ENCODE peak calls at places on chromosomes 11 and 22, in nine cellular contexts. B is dorsolateral prefrontal cortex, Y is ovary, A is brain microvascular endothelial cell, U is A673, R is colonic mucosa, L is sigmoid colon, M is left lung, Q is IMR-90. H is an unnamed sample.

GRCh38 chr11:61460474-61460881 is 30.6 kb downstream of the SDHAF2 start:
- DNase-seq in L (peak; percentile 91), B (peak; percentile 16), R (no peak), Q (no peak), A (no peak), U (no peak), M (no peak), Y (no peak), H (no peak)

GRCh38 chr11:10743354-10744035 is 7.6 kb upstream of the CTR9 start:
- DNase-seq in Q (no peak), A (no peak), B (no peak), Y (no peak), M (peak; percentile 78), U (no peak), L (no peak), R (peak; percentile 52), H (no peak)

GRCh38 chr11:41328324-41328723 is 131.1 kb downstream of the LRRC4C start:
- DNase-seq in Y (no peak), M (no peak), L (no peak), B (no peak), U (no peak), R (no peak), Q (no peak), A (no peak), H (no peak)

GRCh38 chr11:130771708-130772107 is 144.6 kb downstream of the SNX19 start:
- DNase-seq in A (no peak), U (no peak), L (no peak), R (no peak), M (no peak), Q (peak; percentile 46), Y (no peak), B (no peak), H (no peak)

GRCh38 chr11:19474954-19475811 is 234.4 kb upstream of the E2F8 start:
- DNase-seq in B (peak; percentile 45), U (peak; percentile 39), Q (no peak), M (no peak), A (no peak), R (no peak), L (no peak), Y (no peak), H (no peak)

GRCh38 chr11:103228807-103229206 is 119.6 kb downstream of the DYNC2H1 start:
- DNase-seq in L (no peak), M (no peak), A (no peak), B (no peak), Y (no peak), R (no peak), U (no peak), Q (no peak), H (no peak)

GRCh38 chr11:124302756-124303155 is 11.0 kb downstream of the OR8D1 start:
- DNase-seq in M (no peak), R (no peak), Y (no peak), L (no peak), Q (no peak), B (no peak), A (no peak), U (peak; percentile 20), H (no peak)

GRCh38 chr22:26170795-26171194 is 1.5 kb downstream of the SEZ6L start:
- DNase-seq in U (peak; percentile 41), B (peak; percentile 41), M (no peak), Q (no peak), R (no peak), L (no peak), Y (no peak), A (no peak), H (no peak)

GRCh38 chr11:44597358-44598009 is 32.0 kb downstream of the CD82 start:
- DNase-seq in M (no peak), U (no peak), R (no peak), Y (no peak), B (no peak), Q (no peak), L (no peak), A (no peak), H (no peak)

GRCh38 chr11:3855808-3856491 is 486 bp downstream of the STIM1 start:
- DNase-seq in B (peak; percentile 27), Q (no peak), R (peak; percentile 56), A (no peak), U (no peak), M (peak; percentile 93), L (peak; percentile 79), Y (peak; percentile 57), H (no peak)

GRCh38 chr11:126497581-126498109 is 142.2 kb downstream of the ST3GAL4 start:
- DNase-seq in L (peak; percentile 58), R (no peak), U (peak; percentile 45), M (no peak), Y (no peak), B (no peak), Q (no peak), A (no peak), H (no peak)

GRCh38 chr11:75689861-75690641 is 21.2 kb upstream of the MAP6 start:
- DNase-seq in L (no peak), Q (no peak), B (no peak), U (no peak), A (no peak), M (no peak), R (no peak), Y (no peak), H (no peak)

GRCh38 chr22:42284230-42284591 is 13.8 kb upstream of the TCF20 start:
- DNase-seq in A (no peak), Q (no peak), B (no peak), M (no peak), R (no peak), Y (no peak), L (no peak), U (no peak), H (no peak)
- H3K4me3 ChIP-seq in A (no peak overlapping the region), Q (no peak overlapping the region), B (peak overlapping the region; percentile 65), M (no peak overlapping the region), R (no peak overlapping the region), Y (peak overlapping the region; percentile 30), L (no peak overlapping the region), U (peak overlapping the region; percentile 17), H (no peak overlapping the region)

GRCh38 chr22:35024364-35024692 is 41.6 kb upstream of the ISX start:
- DNase-seq in Q (no peak), L (no peak), R (no peak), Y (no peak), B (no peak), M (no peak), U (no peak), A (no peak), H (no peak)
- TF ChIP-seq CTCF in Q (no peak), L (no peak), R (no peak), Y (no peak), B (no peak), M (no peak), U (no peak), A (no peak), H (no peak)

DNA sequence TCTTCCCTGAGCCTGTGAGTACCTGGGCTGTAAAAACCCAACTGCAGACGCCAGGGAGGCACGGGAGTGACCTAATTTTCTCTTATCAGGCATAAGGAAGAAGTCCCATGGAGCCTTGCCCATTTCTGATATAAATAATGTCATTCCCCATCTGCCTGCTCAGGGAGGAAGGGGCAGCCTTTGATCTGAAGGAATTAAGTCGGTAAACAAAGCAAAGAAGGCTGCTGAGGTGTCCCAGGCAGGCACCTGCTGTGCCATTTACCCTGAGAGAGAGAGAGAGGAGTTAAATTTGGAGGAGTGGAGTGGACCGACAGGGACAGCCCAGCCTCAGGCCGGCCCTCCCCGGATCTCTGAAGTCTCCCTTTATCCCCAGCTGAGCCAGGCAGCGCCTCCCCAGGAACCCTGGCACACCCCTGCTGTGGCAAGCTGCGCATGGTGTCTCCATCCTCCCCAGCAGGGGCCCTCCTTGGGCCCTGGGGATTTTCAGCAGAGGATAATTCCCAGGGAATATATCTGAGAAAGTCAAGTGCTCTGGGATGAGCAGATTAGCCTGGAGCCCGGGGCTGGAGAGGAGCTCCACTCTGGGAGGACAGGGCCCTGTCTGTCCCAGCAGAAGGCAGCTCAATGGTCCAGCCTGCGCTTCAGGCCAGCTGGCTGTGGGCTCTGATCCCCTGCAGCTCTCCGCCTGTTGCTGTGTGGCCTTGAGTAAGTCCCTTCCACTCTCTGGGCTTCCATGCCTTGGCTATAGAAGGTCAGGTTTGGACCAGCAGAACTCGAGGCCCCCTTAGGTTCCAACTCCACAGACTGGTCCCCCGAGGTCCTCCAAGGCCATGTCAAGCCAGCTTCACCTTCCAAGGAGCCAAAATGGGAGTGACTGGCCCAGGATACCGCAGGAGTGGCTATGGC is 17.5 kb upstream of the CABP7 start:
- DNase-seq in B (no peak), R (peak; percentile 36), Q (peak; percentile 11), M (peak; percentile 51), A (no peak), L (no peak), Y (no peak), U (no peak), H (no peak)
- H3K4me3 ChIP-seq in B (no peak overlapping the region), R (no peak overlapping the region), Q (no peak overlapping the region), M (no peak overlapping the region), A (no peak overlapping the region), L (no peak overlapping the region), Y (no peak overlapping the region), U (no peak overlapping the region), H (no peak overlapping the region)

DNA sequence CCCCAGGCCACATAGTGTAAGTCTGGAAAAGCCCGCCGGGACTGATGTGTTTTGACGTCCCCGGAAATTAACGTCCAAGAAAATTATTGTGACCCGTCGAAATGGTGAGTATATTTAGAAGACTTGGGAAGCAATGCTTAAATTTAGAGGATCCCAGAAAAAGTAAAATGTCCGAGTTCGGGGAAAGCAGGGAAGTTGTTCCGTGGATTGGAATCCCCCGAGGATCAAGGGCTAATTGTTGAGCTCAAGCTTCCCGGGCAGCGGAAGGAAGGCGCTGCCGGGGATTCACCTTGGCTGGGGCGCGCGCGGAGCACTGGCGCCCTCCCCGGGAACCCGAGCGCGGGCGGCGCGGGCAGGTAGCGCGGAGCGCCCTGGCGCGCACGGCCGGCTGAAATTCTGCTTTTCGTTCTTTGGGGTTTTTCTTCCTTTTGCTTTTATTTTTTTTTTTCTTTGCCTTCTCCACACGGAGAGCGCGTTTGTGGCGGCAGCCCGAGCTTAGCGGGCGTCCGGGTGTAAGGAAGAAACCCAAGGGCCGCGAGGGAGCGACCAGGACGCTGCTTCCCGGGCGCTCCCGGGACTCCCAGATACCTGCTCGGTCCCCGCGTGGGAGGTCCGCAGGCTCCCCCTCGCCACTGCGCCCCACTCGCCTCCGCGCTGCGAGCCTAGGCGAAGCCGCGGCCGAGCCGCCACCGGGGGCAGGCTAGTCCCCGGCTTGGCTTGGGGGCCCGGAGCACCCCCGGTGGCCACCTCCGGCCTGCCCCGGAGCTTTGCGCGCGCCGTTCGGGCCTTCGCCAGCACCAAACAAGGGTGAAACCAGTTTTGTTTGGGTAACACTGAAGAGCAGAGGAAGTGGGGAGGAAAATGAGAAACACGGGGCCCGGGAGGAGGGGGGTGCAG is 4.7 kb upstream of the IGF2 start:
- DNase-seq in Y (no peak), Q (no peak), L (no peak), U (no peak), R (no peak), B (no peak), A (no peak), M (peak; percentile 65), H (no peak)
- TF ChIP-seq CTCF in Y (no peak), Q (peak; percentile 1), L (no peak), U (no peak), R (no peak), B (no peak), A (no peak), M (no peak), H (no peak)

GRCh38 chr22:44184006-44184405 is 3.3 kb downstream of the PARVG start:
- DNase-seq in B (no peak), Y (no peak), U (no peak), L (no peak), Q (no peak), M (no peak), R (no peak), A (no peak), H (no peak)
- H3K4me3 ChIP-seq in B (no peak overlapping the region), Y (no peak overlapping the region), U (no peak overlapping the region), L (no peak overlapping the region), Q (no peak overlapping the region), M (no peak overlapping the region), R (no peak overlapping the region), A (no peak overlapping the region), H (no peak overlapping the region)

GRCh38 chr22:38824587-38824986 is 19.2 kb downstream of the NPTXR start:
- DNase-seq in A (peak; percentile 66), B (no peak), Y (no peak), M (no peak), R (peak; percentile 41), U (peak; percentile 52), Q (peak; percentile 75), L (peak; percentile 50), H (peak; percentile 41)
- TF ChIP-seq CTCF in A (peak; percentile 81), B (peak; percentile 35), Y (no peak), M (no peak), R (no peak), U (peak; percentile 17), Q (peak; percentile 47), L (no peak), H (peak; percentile 64)